ENCODE peak calls at places on chromosome 1, in ten cellular contexts. V is uterus, E is psoas muscle, W is neural progenitor cell, U is right atrium auricular region, P is Panc1, Q is fibroblast of pulmonary artery, G is A549, N is hepatocyte, A is K562. C is an unnamed sample.

GRCh38 chr1:32399853-32400252 is 5.6 kb upstream of the BSDC1 start:
- DNase-seq in Q (no peak), A (peak), E (no peak), N (no peak), V (no peak), U (no peak), G (no peak), W (no peak), P (no peak), C (no peak)

GRCh38 chr1:93609536-93609935 is 72.1 kb downstream of the BCAR3 start:
- DNase-seq in Q (no peak), E (no peak), G (no peak), P (no peak), U (no peak), W (no peak), N (no peak), A (no peak), V (no peak), C (no peak)

GRCh38 chr1:26431979-26432695 is at the start of gene DHDDS:
- DNase-seq in G (peak), V (peak), W (peak), N (peak), P (peak), Q (peak), E (peak), U (peak), A (peak), C (peak)

GRCh38 chr1:47849611-47850261 is 147.4 kb downstream of the TRABD2B start:
- DNase-seq in A (no peak), G (no peak), W (no peak), V (no peak), E (peak), U (no peak), Q (no peak), P (no peak), N (no peak), C (no peak)

GRCh38 chr1:230137328-230137815 is 70.3 kb downstream of the GALNT2 start:
- DNase-seq in N (no peak), U (no peak), V (no peak), W (no peak), Q (peak), G (no peak), A (no peak), E (no peak), P (no peak), C (no peak)

GRCh38 chr1:10324627-10325026 is 74.2 kb upstream of the PGD start:
- DNase-seq in A (no peak), P (no peak), W (no peak), U (no peak), E (no peak), Q (no peak), V (no peak), N (no peak), G (no peak), C (no peak)

GRCh38 chr1:92030701-92031107 is 919 bp downstream of the EPHX4 start:
- DNase-seq in W (peak), G (no peak), V (no peak), P (no peak), Q (peak), E (no peak), U (no peak), N (peak), A (no peak), C (peak)

GRCh38 chr1:223081181-223081994 is 61.7 kb downstream of the TLR5 start:
- DNase-seq in W (peak), Q (peak), N (peak), A (peak), U (peak), G (peak), E (peak), V (peak), P (peak), C (peak)

GRCh38 chr1:79079770-79080169 is 73.2 kb upstream of the ADGRL4 start:
- DNase-seq in G (no peak), U (no peak), E (no peak), A (no peak), P (no peak), N (peak), W (no peak), V (no peak), Q (peak), C (peak)

GRCh38 chr1:25858494-25858893 is 763 bp downstream of the AUNIP start:
- DNase-seq in E (no peak), W (no peak), A (no peak), V (no peak), U (no peak), G (no peak), Q (no peak), P (no peak), N (no peak), C (no peak)

GRCh38 chr1:205060746-205061145 is 17.7 kb downstream of the CNTN2 start:
- DNase-seq in U (no peak), P (no peak), A (no peak), Q (no peak), W (no peak), G (no peak), E (peak), V (no peak), N (no peak), C (no peak)

GRCh38 chr1:79259390-79260336 is 253.1 kb upstream of the ADGRL4 start:
- DNase-seq in U (no peak), P (no peak), N (peak), E (no peak), Q (peak), W (peak), V (no peak), A (no peak), G (peak), C (peak)

GRCh38 chr1:163072658-163073057 is 3.5 kb downstream of the RGS4 start:
- DNase-seq in U (no peak), W (no peak), P (no peak), A (no peak), Q (peak), G (no peak), N (no peak), E (no peak), V (no peak), C (no peak)

GRCh38 chr1:11797525-11798216 is 8.1 kb downstream of the MTHFR start:
- DNase-seq in W (no peak), N (no peak), U (peak), G (no peak), A (peak), E (no peak), Q (peak), P (no peak), V (no peak), C (no peak)

GRCh38 chr1:71796044-71796443 is 486.3 kb downstream of the NEGR1 start:
- DNase-seq in W (no peak), G (no peak), Q (no peak), A (no peak), V (no peak), E (no peak), N (peak), U (no peak), P (no peak), C (no peak)

GRCh38 chr1:162904579-162904978 is 43.6 kb upstream of the CCDC190 start:
- DNase-seq in N (no peak), Q (no peak), G (no peak), P (no peak), V (no peak), U (no peak), W (no peak), E (no peak), A (no peak), C (no peak)

GRCh38 chr1:101165944-101166343 is 70.9 kb upstream of the S1PR1 start:
- DNase-seq in W (peak), A (no peak), G (no peak), N (no peak), U (no peak), V (no peak), P (no peak), E (no peak), Q (no peak), C (no peak)

GRCh38 chr1:113536182-113536780 is 146.0 kb downstream of the MAGI3 start:
- DNase-seq in W (no peak), E (no peak), P (no peak), V (no peak), Q (peak), G (no peak), A (no peak), U (no peak), N (no peak), C (peak)

GRCh38 chr1:26579662-26580061 is 50.1 kb downstream of the RPS6KA1 start:
- DNase-seq in V (no peak), N (no peak), Q (no peak), A (no peak), U (no peak), E (no peak), P (no peak), W (no peak), G (no peak), C (no peak)

GRCh38 chr1:204265665-204266064 is 51.9 kb upstream of the GOLT1A start:
- DNase-seq in Q (no peak), G (no peak), N (no peak), V (no peak), U (no peak), W (no peak), A (no peak), E (peak), P (no peak), C (peak)

GRCh38 chr1:150650193-150650592 is 20.8 kb upstream of the ENSA start:
- DNase-seq in E (no peak), U (no peak), V (no peak), Q (peak), G (no peak), W (no peak), P (no peak), A (no peak), N (peak), C (no peak)

DNA sequence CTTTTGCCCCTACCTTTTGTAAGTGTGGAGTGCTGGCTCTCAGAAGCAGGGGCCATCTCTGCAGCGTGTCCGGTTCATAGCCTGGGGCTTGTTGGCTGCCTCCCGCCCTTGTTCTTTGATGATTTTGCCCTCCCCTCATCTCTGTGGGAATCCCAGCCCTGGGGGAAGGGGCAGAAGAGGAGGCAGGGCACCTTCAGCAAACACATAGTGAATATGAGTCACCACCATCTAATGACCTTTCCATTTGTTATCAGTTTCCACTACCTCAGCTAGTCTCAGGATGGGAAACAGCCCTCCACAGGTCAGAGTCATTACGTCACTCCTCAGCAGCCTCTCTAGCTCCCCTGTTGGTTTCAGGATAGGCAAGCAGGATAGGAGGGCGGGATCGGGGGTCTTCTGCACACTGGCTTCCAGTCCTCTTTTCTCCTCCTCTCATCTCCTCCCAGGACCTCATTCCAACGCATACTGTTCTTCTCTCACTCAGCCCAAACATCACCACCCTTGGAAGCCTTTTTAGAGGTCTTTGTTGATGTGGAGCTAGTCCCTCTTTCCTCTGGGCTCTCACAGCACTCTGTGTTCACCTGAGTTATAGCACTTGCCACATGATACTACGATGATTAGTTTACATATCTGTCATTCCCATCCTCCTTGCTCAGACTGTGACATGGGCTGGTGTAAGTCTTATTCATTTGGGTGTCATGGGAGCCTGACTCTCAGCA is 15.8 kb downstream of the GADD45A start:
- DNase-seq in W (peak), P (no peak), G (peak), A (peak), U (no peak), N (peak), V (peak), E (no peak), Q (peak), C (no peak)
- TF ChIP-seq CTCF in W (peak), P (no peak), G (no peak), A (peak), U (no peak), N (peak), V (no peak), E (no peak), Q (peak), C (peak)

GRCh38 chr1:211420845-211421454 is 71.0 kb downstream of the RD3 start:
- DNase-seq in A (no peak), Q (no peak), G (no peak), E (no peak), V (no peak), U (no peak), W (no peak), P (no peak), N (no peak), C (peak)
- H3K4me3 ChIP-seq in A (no peak), Q (no peak), G (no peak), E (no peak), V (no peak), U (no peak), W (no peak), P (no peak), N (no peak), C (no peak)

GRCh38 chr1:41640756-41641482 is 156.4 kb upstream of the EDN2 start:
- DNase-seq in W (no peak), U (no peak), Q (no peak), A (no peak), P (no peak), G (no peak), V (no peak), E (no peak), N (no peak), C (no peak)

GRCh38 chr1:41641483-41641829 is 157.0 kb upstream of the EDN2 start:
- DNase-seq in P (no peak), E (no peak), N (no peak), V (no peak), Q (no peak), G (no peak), U (no peak), A (no peak), W (no peak), C (no peak)

GRCh38 chr1:41638086-41639024 is 153.9 kb upstream of the EDN2 start:
- DNase-seq in U (no peak), V (no peak), G (no peak), Q (no peak), A (no peak), W (no peak), P (no peak), E (no peak), N (no peak), C (no peak)

GRCh38 chr1:41640141-41640751 is 155.8 kb upstream of the EDN2 start:
- DNase-seq in A (no peak), U (no peak), W (no peak), V (no peak), N (no peak), E (no peak), Q (no peak), P (no peak), G (no peak), C (no peak)

DNA sequence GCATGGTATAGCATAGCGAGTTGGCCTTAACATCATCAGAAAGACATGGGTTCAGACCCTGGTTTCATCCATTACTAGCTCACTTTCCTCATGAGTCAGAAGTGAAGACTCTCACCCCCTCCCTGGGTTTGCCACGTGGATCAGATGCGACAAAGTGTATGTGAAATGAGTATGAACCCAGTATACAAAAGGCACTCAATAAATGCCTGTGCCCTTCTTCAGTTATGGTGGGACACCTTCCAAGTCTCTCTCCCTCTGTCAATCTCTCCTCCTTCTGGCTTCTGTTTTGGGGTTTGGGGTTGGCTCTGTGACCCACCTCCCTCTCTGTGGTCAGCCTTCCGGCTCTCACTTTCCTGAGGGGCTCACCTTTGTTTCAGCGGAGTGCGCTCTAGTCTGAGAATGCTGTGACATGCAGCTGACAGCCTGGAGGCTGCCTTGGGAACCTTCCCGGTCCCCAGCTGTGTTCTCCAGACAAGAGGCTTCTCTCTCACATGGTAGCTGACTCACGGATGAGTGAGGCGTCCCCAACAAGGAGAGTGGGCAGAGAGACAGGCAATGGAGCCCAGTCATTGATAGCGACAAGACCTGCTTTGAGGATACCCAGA is 155.0 kb upstream of the EDN2 start:
- DNase-seq in G (no peak), Q (peak), P (no peak), N (no peak), U (no peak), E (no peak), A (no peak), W (no peak), V (no peak), C (peak)
- TF ChIP-seq CTCF in G (no peak), Q (no peak), P (no peak), N (no peak), U (no peak), E (no peak), A (no peak), W (no peak), V (no peak), C (no peak)

GRCh38 chr1:43067233-43067745 is 104.8 kb downstream of the EBNA1BP2 start:
- DNase-seq in N (no peak), E (no peak), W (no peak), A (no peak), P (no peak), G (no peak), Q (no peak), V (no peak), U (no peak), C (no peak)
- H3K4me3 ChIP-seq in N (no peak), E (no peak), W (no peak), A (no peak), P (no peak), G (no peak), Q (no peak), V (no peak), U (no peak), C (no peak)

DNA sequence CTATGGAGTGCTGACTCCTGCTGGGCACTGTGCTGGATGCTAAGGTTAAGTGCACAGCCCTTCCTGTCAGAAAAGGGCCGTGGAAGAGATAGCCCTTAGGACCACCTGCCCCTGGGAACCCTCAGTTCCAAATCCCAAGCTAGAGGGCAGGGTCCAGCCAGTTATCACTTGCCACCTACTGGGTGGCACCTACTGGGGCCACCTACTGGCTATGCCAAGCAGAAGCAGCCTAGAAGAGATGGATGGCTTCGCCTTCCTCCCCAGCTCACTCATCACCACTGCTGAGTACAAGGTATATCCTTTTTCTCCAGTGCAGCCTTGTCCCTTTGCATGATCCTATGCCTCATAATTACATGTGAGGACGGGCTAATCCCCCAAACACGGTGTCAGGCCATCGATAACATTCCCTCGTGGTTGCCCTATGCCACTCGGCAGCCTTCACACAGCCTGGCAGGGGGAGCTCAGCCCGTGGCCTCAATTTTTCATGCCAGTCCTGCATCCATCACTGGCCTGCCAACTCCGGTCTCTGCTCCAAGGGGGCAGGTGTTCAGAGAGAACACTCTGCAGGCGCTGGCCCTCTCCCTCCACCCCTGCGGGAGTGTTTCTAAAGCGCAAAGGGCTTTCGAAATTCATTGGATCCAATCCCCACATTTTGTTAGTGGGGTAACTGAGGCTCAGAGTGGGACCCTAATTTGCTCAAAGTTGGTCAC is 49.0 kb downstream of the SYT2 start:
- DNase-seq in Q (no peak), G (peak), W (no peak), E (no peak), V (no peak), A (no peak), U (no peak), P (no peak), N (no peak), C (no peak)
- TF ChIP-seq CTCF in Q (peak), G (peak), W (peak), E (peak), V (no peak), A (no peak), U (no peak), P (peak), N (no peak), C (peak)

C was measured in A673.